ENCODE peak calls at places on chromosomes 5 and 9, in nine cellular contexts. B is WERI-Rb-1; Q is SJSA1; M is AML-193; W is activated CD4-positive, alpha-beta T cell treated with anti-CD3 and anti-CD28 coated beads for 1 hour; S is tibial artery; E is progenitor cell of endocrine pancreas; J is stimulated activated CD4-positive, alpha-beta T cell treated with anti-CD3 and anti-CD28 coated beads, Interleukin-12 subunit alpha, Interleukin-12 subunit beta, amount 100 ng/mL, for 48 hours; D is uterus. V is an unnamed sample.

GRCh38 chr9:981491-981898 is 5.0 kb downstream of the DMRT3 start:
- DNase-seq in B (no peak), J (no peak), E (no peak), S (no peak), Q (no peak), M (no peak), D (no peak), W (no peak), V (no peak)

GRCh38 chr9:129428890-129429577 is 191.9 kb downstream of the C9orf50 start:
- DNase-seq in J (no peak), Q (no peak), E (no peak), M (no peak), D (no peak), B (no peak), S (no peak), W (no peak), V (no peak)

GRCh38 chr9:17775646-17776045 is 196.8 kb downstream of the SH3GL2 start:
- DNase-seq in W (no peak), J (no peak), B (no peak), S (no peak), D (no peak), M (no peak), E (no peak), Q (no peak), V (no peak)

GRCh38 chr5:117376748-117377147 is 802.1 kb upstream of the SEMA6A start:
- DNase-seq in S (no peak), J (no peak), M (no peak), Q (no peak), B (no peak), W (no peak), E (no peak), D (no peak), V (no peak)

GRCh38 chr9:126456802-126457547 is 130.3 kb downstream of the MVB12B start:
- DNase-seq in B (no peak), D (no peak), Q (no peak), W (no peak), S (peak), E (no peak), M (no peak), J (no peak), V (no peak)

GRCh38 chr5:178417391-178417811 is 172.8 kb downstream of the COL23A1 start:
- DNase-seq in E (no peak), B (no peak), D (no peak), Q (peak), S (no peak), W (no peak), M (no peak), J (no peak), V (no peak)

GRCh38 chr5:181186022-181186421 is 19.0 kb downstream of the TRIM7 start:
- DNase-seq in W (no peak), D (no peak), M (no peak), B (no peak), Q (no peak), J (no peak), S (no peak), E (no peak), V (no peak)

GRCh38 chr9:7333714-7334113 is 465.9 kb downstream of the DMAC1 start:
- DNase-seq in J (no peak), D (no peak), Q (no peak), B (no peak), M (no peak), W (no peak), S (no peak), E (no peak), V (no peak)

GRCh38 chr5:16066320-16066719 is 113.3 kb downstream of the MARCHF11 start:
- DNase-seq in W (no peak), B (no peak), E (no peak), M (no peak), Q (no peak), J (no peak), D (no peak), S (no peak), V (no peak)

GRCh38 chr9:106218854-106219253 is 524.5 kb downstream of the TMEM38B start:
- DNase-seq in S (no peak), D (no peak), B (no peak), W (no peak), E (no peak), J (no peak), Q (no peak), M (no peak), V (no peak)

GRCh38 chr5:53249529-53249928 is 140.0 kb upstream of the MOCS2 start:
- DNase-seq in S (peak), W (no peak), D (no peak), Q (peak), M (no peak), B (no peak), E (no peak), J (no peak), V (peak)

GRCh38 chr9:14441976-14442651 is 128.2 kb upstream of the NFIB start:
- DNase-seq in M (peak), D (no peak), E (no peak), J (no peak), Q (no peak), S (no peak), B (peak), W (no peak), V (no peak)

GRCh38 chr5:149938791-149939358 is 5.7 kb downstream of the PDE6A start:
- DNase-seq in M (peak), D (no peak), S (peak), Q (peak), W (no peak), B (no peak), E (no peak), J (no peak), V (peak)

GRCh38 chr9:133514475-133515239 is 10.1 kb downstream of the MYMK start:
- DNase-seq in W (no peak), B (no peak), E (no peak), J (no peak), Q (no peak), D (no peak), M (no peak), S (no peak), V (no peak)

GRCh38 chr9:120701248-120701647 is 13.0 kb downstream of the MEGF9 start:
- DNase-seq in Q (no peak), D (no peak), B (no peak), S (no peak), W (no peak), J (no peak), E (no peak), M (no peak), V (no peak)

GRCh38 chr5:136108131-136108739 is 24.4 kb upstream of the SMAD5 start:
- DNase-seq in W (no peak), S (no peak), B (no peak), D (no peak), Q (peak), M (no peak), J (no peak), E (no peak), V (no peak)

GRCh38 chr9:3244963-3245653 is 280.7 kb downstream of the RFX3 start:
- DNase-seq in B (no peak), M (peak), Q (no peak), D (no peak), J (no peak), S (no peak), W (no peak), E (no peak), V (no peak)

GRCh38 chr5:39521945-39522590 is 97.3 kb upstream of the DAB2 start:
- DNase-seq in M (no peak), D (no peak), J (no peak), W (no peak), E (no peak), B (no peak), Q (no peak), S (no peak), V (no peak)

GRCh38 chr5:66010476-66010875 is 84.1 kb downstream of the ERBIN start:
- DNase-seq in E (no peak), J (no peak), S (no peak), B (no peak), M (no peak), D (no peak), W (no peak), Q (no peak), V (no peak)

GRCh38 chr9:4987996-4988421 is 2.9 kb downstream of the JAK2 start:
- DNase-seq in S (no peak), E (peak), J (peak), Q (peak), B (peak), W (peak), D (peak), M (peak), V (peak)

GRCh38 chr9:4344946-4345345 is 45.1 kb upstream of the GLIS3 start:
- DNase-seq in E (no peak), J (peak), Q (no peak), B (no peak), W (no peak), S (no peak), M (no peak), D (no peak), V (no peak)

GRCh38 chr9:70873506-70873905 is 247.9 kb downstream of the TRPM3 start:
- DNase-seq in J (no peak), B (no peak), S (no peak), W (no peak), Q (no peak), M (no peak), D (no peak), E (no peak), V (no peak)

GRCh38 chr9:86975571-86975970 is 28.3 kb upstream of the GAS1 start:
- DNase-seq in B (no peak), Q (no peak), M (no peak), W (no peak), J (no peak), S (no peak), E (no peak), D (no peak), V (no peak)

GRCh38 chr5:140344683-140345423 is 1.6 kb downstream of the HBEGF start:
- DNase-seq in B (no peak), E (no peak), Q (no peak), W (no peak), M (no peak), S (no peak), J (no peak), D (no peak), V (no peak)

GRCh38 chr9:70480405-70480980 is 66.0 kb upstream of the KLF9 start:
- DNase-seq in W (no peak), M (no peak), Q (no peak), D (peak), S (peak), B (peak), J (no peak), E (no peak), V (peak)

GRCh38 chr5:96933764-96934163 is 2.1 kb upstream of the LNPEP start:
- DNase-seq in S (no peak), M (no peak), Q (no peak), J (no peak), D (no peak), B (no peak), E (no peak), W (no peak), V (no peak)

V was measured in stromal cell of bone marrow.